ENCODE peak calls at places on chromosomes 6 and 20, in four cellular contexts. W, O, C and D are unnamed samples.

GRCh38 chr6:153958860-153959259 is 80.2 kb upstream of the OPRM1 start:
- DNase-seq in C (no peak), O (no peak), W (no peak), D (no peak)

GRCh38 chr6:12012231-12012565 is at the start of gene HIVEP1:
- DNase-seq in O (no peak), C (peak), W (peak), D (peak)

GRCh38 chr6:43368517-43369160 is 808 bp downstream of the ZNF318 start:
- DNase-seq in O (no peak), C (no peak), W (peak), D (peak)

GRCh38 chr6:130937942-130938604 is 110.9 kb downstream of the SMLR1 start:
- DNase-seq in C (no peak), W (no peak), O (no peak), D (no peak)

GRCh38 chr6:113671440-113671839 is 185.7 kb upstream of the MARCKS start:
- DNase-seq in W (no peak), C (no peak), O (no peak), D (no peak)

GRCh38 chr6:55528624-55529023 is 50.4 kb downstream of the HMGCLL1 start:
- DNase-seq in W (peak), C (no peak), O (no peak), D (no peak)

GRCh38 chr6:31079656-31080261 is 32.6 kb downstream of the C6orf15 start:
- DNase-seq in C (peak), O (peak), W (peak), D (peak)

GRCh38 chr6:69866351-69867074 is at the start of gene COL19A1:
- DNase-seq in O (no peak), C (no peak), W (peak), D (peak)

GRCh38 chr6:149221774-149222070 is 95.8 kb upstream of the TAB2 start:
- DNase-seq in W (no peak), C (no peak), O (no peak), D (no peak)

GRCh38 chr6:34065470-34066283 is 80.2 kb downstream of the GRM4 start:
- DNase-seq in C (no peak), O (no peak), W (no peak), D (peak)

GRCh38 chr6:36968266-36968977 is 13.9 kb downstream of the PI16 start:
- DNase-seq in C (no peak), O (no peak), W (no peak), D (peak)

GRCh38 chr6:158654498-158654897 is 4.6 kb downstream of the SYTL3 start:
- DNase-seq in C (peak), W (no peak), O (no peak), D (peak)

GRCh38 chr6:126077810-126078791 is 91.8 kb downstream of the TRMT11 start:
- DNase-seq in O (peak), C (no peak), W (no peak), D (no peak)

GRCh38 chr6:37375376-37375775 is 21.6 kb downstream of the RNF8 start:
- DNase-seq in O (no peak), C (no peak), W (no peak), D (no peak)

GRCh38 chr6:1840491-1841121 is 230.9 kb downstream of the FOXC1 start:
- DNase-seq in O (no peak), C (no peak), W (no peak), D (peak)

GRCh38 chr6:7628479-7628878 is 38.5 kb downstream of the SNRNP48 start:
- DNase-seq in O (no peak), C (no peak), W (no peak), D (no peak)

GRCh38 chr6:131161987-131162386 is 26.7 kb downstream of the AKAP7 start:
- DNase-seq in O (no peak), W (no peak), C (no peak), D (no peak)

GRCh38 chr20:44738779-44739477 is 6.7 kb upstream of the KCNK15 start:
- DNase-seq in W (peak), O (peak), C (peak), D (peak)

GRCh38 chr6:16985484-16986284 is 116.2 kb upstream of the STMND1 start:
- DNase-seq in W (no peak), C (no peak), O (no peak), D (peak)

GRCh38 chr20:11118802-11119380 is 445.1 kb upstream of the JAG1 start:
- DNase-seq in C (no peak), O (no peak), W (no peak), D (no peak)

GRCh38 chr6:83479389-83479788 is 32.9 kb upstream of the PRSS35 start:
- DNase-seq in O (no peak), W (no peak), C (no peak), D (no peak)

GRCh38 chr6:130697661-130698535 is 129.3 kb upstream of the SMLR1 start:
- DNase-seq in W (peak), C (peak), O (no peak), D (peak)

GRCh38 chr20:20603339-20603990 is 109.0 kb downstream of the RALGAPA2 start:
- DNase-seq in O (no peak), W (no peak), C (no peak), D (peak)

GRCh38 chr6:42045538-42046460 is 4.5 kb upstream of the TAF8 start:
- DNase-seq in C (peak), O (peak), W (no peak), D (peak)
- H3K27ac ChIP-seq in C (peak), O (peak), W (no peak), D (peak)

GRCh38 chr20:3869839-3870634 is 19.1 kb upstream of the PANK2 start:
- DNase-seq in C (no peak), O (no peak), W (no peak), D (no peak)
- H3K27ac ChIP-seq in C (no peak), O (no peak), W (no peak), D (no peak)

GRCh38 chr6:139909992-139910391 is 535.5 kb upstream of the CITED2 start:
- DNase-seq in W (no peak), C (no peak), O (no peak), D (no peak)

GRCh38 chr6:139905404-139906052 is 531.1 kb upstream of the CITED2 start:
- DNase-seq in W (no peak), C (no peak), O (no peak), D (no peak)

GRCh38 chr6:139904572-139904971 is 530.1 kb upstream of the CITED2 start:
- DNase-seq in C (no peak), W (no peak), O (no peak), D (no peak)

GRCh38 chr6:139903411-139904157 is 529.1 kb upstream of the CITED2 start:
- DNase-seq in C (no peak), W (no peak), O (no peak), D (no peak)

DNA sequence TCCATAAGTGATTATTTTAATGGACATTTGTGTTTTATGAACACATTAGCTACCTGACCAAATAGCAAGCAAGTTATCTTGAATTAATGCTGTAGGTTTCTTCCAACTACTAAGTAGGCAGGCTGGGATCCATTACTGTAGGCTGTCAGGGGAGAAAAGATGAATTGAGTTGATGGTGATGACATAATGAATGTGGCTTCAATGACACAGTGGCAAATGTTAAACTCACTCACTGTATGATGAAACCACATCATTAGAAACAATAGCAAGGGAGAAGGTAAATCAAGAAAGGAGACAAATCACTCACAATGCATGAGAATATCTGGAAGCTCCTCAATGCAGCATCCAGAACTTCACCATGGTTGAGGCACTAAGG is 529.7 kb upstream of the CITED2 start:
- DNase-seq in C (no peak), O (no peak), W (no peak), D (no peak)
- H3K27ac ChIP-seq in C (no peak), O (no peak), W (no peak), D (no peak)

GRCh38 chr6:143750945-143751344 is 73.2 kb downstream of the PHACTR2 start:
- DNase-seq in O (no peak), C (no peak), W (no peak), D (no peak)
- H3K27ac ChIP-seq in O (no peak), C (no peak), W (no peak), D (no peak)

DNA sequence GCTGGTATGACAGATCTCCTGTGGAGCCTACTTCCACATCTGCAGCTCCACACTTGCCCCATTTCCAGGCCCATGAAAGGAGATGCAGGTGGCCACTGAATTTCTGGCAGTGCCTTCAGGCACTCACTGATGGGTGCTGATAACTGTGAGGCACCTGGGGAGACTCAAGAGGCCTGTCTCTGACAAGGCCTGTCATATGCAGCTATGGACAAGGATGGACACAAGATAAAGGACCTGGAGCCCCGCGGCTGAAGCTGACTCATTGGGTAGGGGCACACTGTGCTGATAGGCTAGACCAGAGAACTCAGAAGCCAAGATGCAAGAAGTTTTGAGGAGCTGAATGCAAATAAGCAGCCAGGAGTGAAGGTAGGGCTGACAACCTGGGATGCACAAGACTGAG is 81.0 kb upstream of the LRFN2 start:
- DNase-seq in C (no peak), O (no peak), W (no peak), D (no peak)
- H3K27ac ChIP-seq in C (no peak), O (no peak), W (no peak), D (no peak)

GRCh38 chr20:17956099-17956685 is 12.4 kb downstream of the SNX5 start:
- DNase-seq in C (no peak), O (no peak), W (no peak), D (no peak)
- H3K27ac ChIP-seq in C (no peak), O (no peak), W (no peak), D (no peak)

GRCh38 chr6:97189767-97190166 is 93.2 kb downstream of the MMS22L start:
- DNase-seq in W (no peak), C (no peak), O (no peak), D (no peak)

GRCh38 chr6:97186416-97186999 is 96.5 kb downstream of the MMS22L start:
- DNase-seq in C (peak), O (peak), W (peak), D (peak)

GRCh38 chr6:97187951-97188350 is 95.1 kb downstream of the MMS22L start:
- DNase-seq in W (no peak), C (no peak), O (no peak), D (no peak)
- H3K27ac ChIP-seq in W (no peak), C (no peak), O (no peak), D (no peak)

GRCh38 chr20:62223571-62223970 is 3.5 kb upstream of the HRH3 start:
- DNase-seq in W (no peak), O (no peak), C (no peak), D (no peak)
- H3K27ac ChIP-seq in W (no peak), O (no peak), C (no peak), D (no peak)

DNA sequence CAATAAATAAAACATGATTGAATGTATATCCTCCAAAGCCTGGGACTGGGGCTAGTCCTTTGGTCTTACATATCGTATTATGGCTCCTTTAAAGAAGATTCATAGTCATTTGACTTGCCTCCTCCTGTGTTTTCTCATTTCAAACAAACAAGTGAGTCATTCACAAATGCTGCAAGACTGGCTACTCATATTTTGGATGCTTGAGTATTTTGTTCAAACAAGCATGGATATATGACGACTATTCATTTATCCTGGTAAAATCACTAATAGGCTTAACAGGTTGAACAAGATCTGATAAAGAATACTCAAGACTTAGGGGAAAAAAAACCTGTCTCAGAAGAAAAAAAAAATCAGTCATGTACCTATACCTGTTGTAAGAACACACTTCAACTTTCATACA is 111.1 kb upstream of the CCDC28A start:
- DNase-seq in O (no peak), W (no peak), C (no peak), D (no peak)
- H3K27ac ChIP-seq in O (no peak), W (no peak), C (no peak), D (no peak)

DNA sequence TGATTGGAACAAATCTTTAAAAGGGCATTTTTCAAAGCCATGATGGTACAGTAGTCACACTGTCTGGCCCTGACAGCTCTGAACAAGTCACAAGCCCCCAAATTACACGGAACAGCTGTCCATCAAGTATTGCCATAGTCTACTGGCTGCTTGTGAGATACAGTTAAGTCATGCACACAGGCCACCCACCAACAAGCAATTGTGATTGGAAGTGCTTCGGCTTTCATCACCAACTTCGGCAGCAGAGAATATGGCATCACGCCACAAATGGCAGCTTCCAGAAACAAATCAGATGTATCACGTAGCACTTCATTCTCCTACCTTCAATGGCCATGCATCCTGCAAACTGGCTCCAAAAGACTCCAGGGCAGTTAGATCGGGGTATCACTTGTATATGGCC is 160.5 kb downstream of the PTPRT start:
- DNase-seq in O (no peak), W (no peak), C (no peak), D (no peak)
- H3K27ac ChIP-seq in O (no peak), W (no peak), C (no peak), D (no peak)